ENCODE peak calls at places on chromosome 20, in nine cellular contexts. One of them, this sample, is unnamed.
A peak's percentile ranks its signal among the peaks of the same experiment; 100 is the strongest.

GRCh38 chr20:49377326-49377725 is 99.5 kb upstream of the ZNFX1 start:
- DNase-seq in left ventricle myocardium inferior: no peak
- DNase-seq in A549: no peak
- DNase-seq in stimulated activated effector memory CD8-positive, alpha-beta T cell treated with anti-CD3 and anti-CD28 coated beads, Interleukin-12 subunit alpha, Interleukin-12 subunit beta, amount 100 ng/mL, for 72 hours: no peak
- DNase-seq in ureter: no peak
- DNase-seq in AG08395: no peak
- DNase-seq in fibroblast of lung: no peak
- DNase-seq in lower lobe of right lung: no peak
- DNase-seq in NCI-H774: no peak
- DNase-seq in this sample: no peak

GRCh38 chr20:63149531-63150207 is 66.3 kb downstream of the YTHDF1 start:
- DNase-seq in stimulated activated effector memory CD8-positive, alpha-beta T cell treated with anti-CD3 and anti-CD28 coated beads, Interleukin-12 subunit alpha, Interleukin-12 subunit beta, amount 100 ng/mL, for 72 hours: no peak
- DNase-seq in left ventricle myocardium inferior: no peak
- DNase-seq in ureter: no peak
- DNase-seq in lower lobe of right lung: peak; percentile 27
- DNase-seq in A549: no peak
- DNase-seq in AG08395: no peak
- DNase-seq in NCI-H774: no peak
- DNase-seq in fibroblast of lung: no peak
- DNase-seq in this sample: peak; percentile 32

GRCh38 chr20:45036044-45036755 is 64.7 kb downstream of the KCNS1 start:
- DNase-seq in left ventricle myocardium inferior: no peak
- DNase-seq in stimulated activated effector memory CD8-positive, alpha-beta T cell treated with anti-CD3 and anti-CD28 coated beads, Interleukin-12 subunit alpha, Interleukin-12 subunit beta, amount 100 ng/mL, for 72 hours: no peak
- DNase-seq in NCI-H774: no peak
- DNase-seq in lower lobe of right lung: no peak
- DNase-seq in fibroblast of lung: peak; percentile 70
- DNase-seq in AG08395: no peak
- DNase-seq in ureter: no peak
- DNase-seq in A549: no peak
- DNase-seq in this sample: no peak

GRCh38 chr20:43584448-43585138 is 6.1 kb upstream of the IFT52 start:
- DNase-seq in NCI-H774: no peak
- DNase-seq in lower lobe of right lung: no peak
- DNase-seq in stimulated activated effector memory CD8-positive, alpha-beta T cell treated with anti-CD3 and anti-CD28 coated beads, Interleukin-12 subunit alpha, Interleukin-12 subunit beta, amount 100 ng/mL, for 72 hours: no peak
- DNase-seq in AG08395: peak; percentile 60
- DNase-seq in left ventricle myocardium inferior: no peak
- DNase-seq in A549: no peak
- DNase-seq in ureter: no peak
- DNase-seq in fibroblast of lung: peak; percentile 87
- DNase-seq in this sample: no peak

GRCh38 chr20:50412069-50412468 is 98.1 kb upstream of the PTPN1 start:
- DNase-seq in NCI-H774: no peak
- DNase-seq in A549: no peak
- DNase-seq in left ventricle myocardium inferior: no peak
- DNase-seq in fibroblast of lung: no peak
- DNase-seq in stimulated activated effector memory CD8-positive, alpha-beta T cell treated with anti-CD3 and anti-CD28 coated beads, Interleukin-12 subunit alpha, Interleukin-12 subunit beta, amount 100 ng/mL, for 72 hours: no peak
- DNase-seq in AG08395: no peak
- DNase-seq in lower lobe of right lung: no peak
- DNase-seq in ureter: no peak
- DNase-seq in this sample: no peak

GRCh38 chr20:45592574-45593189 is 13.6 kb upstream of the WFDC8 start:
- DNase-seq in ureter: no peak
- DNase-seq in lower lobe of right lung: no peak
- DNase-seq in fibroblast of lung: peak; percentile 19
- DNase-seq in NCI-H774: peak; percentile 2
- DNase-seq in AG08395: peak; percentile 33
- DNase-seq in A549: peak; percentile 25
- DNase-seq in left ventricle myocardium inferior: no peak
- DNase-seq in stimulated activated effector memory CD8-positive, alpha-beta T cell treated with anti-CD3 and anti-CD28 coated beads, Interleukin-12 subunit alpha, Interleukin-12 subunit beta, amount 100 ng/mL, for 72 hours: no peak
- DNase-seq in this sample: no peak

GRCh38 chr20:40676466-40676865 is 12.6 kb downstream of the MAFB start:
- DNase-seq in NCI-H774: no peak
- DNase-seq in AG08395: no peak
- DNase-seq in A549: no peak
- DNase-seq in ureter: no peak
- DNase-seq in stimulated activated effector memory CD8-positive, alpha-beta T cell treated with anti-CD3 and anti-CD28 coated beads, Interleukin-12 subunit alpha, Interleukin-12 subunit beta, amount 100 ng/mL, for 72 hours: no peak
- DNase-seq in lower lobe of right lung: no peak
- DNase-seq in fibroblast of lung: no peak
- DNase-seq in left ventricle myocardium inferior: no peak
- DNase-seq in this sample: no peak

GRCh38 chr20:11315506-11315905 is 602.2 kb upstream of the BTBD3 start:
- DNase-seq in NCI-H774: no peak
- DNase-seq in stimulated activated effector memory CD8-positive, alpha-beta T cell treated with anti-CD3 and anti-CD28 coated beads, Interleukin-12 subunit alpha, Interleukin-12 subunit beta, amount 100 ng/mL, for 72 hours: no peak
- DNase-seq in AG08395: no peak
- DNase-seq in lower lobe of right lung: no peak
- DNase-seq in A549: no peak
- DNase-seq in fibroblast of lung: no peak
- DNase-seq in ureter: no peak
- DNase-seq in left ventricle myocardium inferior: no peak
- DNase-seq in this sample: no peak